ENCODE peak calls at places on chromosomes 16 and 17, in five cellular contexts. B, S, F, U and Z are unnamed samples.

GRCh38 chr17:28524476-28525415 is 18.6 kb downstream of the FOXN1 start:
- DNase-seq in B (peak; percentile 73), S (no peak), F (peak; percentile 56), U (peak; percentile 80), Z (peak; percentile 49)

GRCh38 chr16:21277927-21278706 is at the start of gene CRYM:
- DNase-seq in B (peak; percentile 68), S (peak; percentile 92), F (peak; percentile 82), U (peak; percentile 83), Z (no peak)

GRCh38 chr17:182164-182751 is 808 bp upstream of the DOC2B start:
- DNase-seq in B (peak; percentile 47), S (no peak), F (no peak), U (peak; percentile 83), Z (peak; percentile 23)

GRCh38 chr17:79054200-79054599 is 20.4 kb upstream of the ENGASE start:
- DNase-seq in B (no peak), S (no peak), F (no peak), U (no peak), Z (no peak)

GRCh38 chr17:48642059-48642842 is 16.1 kb upstream of the HOXB9 start:
- DNase-seq in B (no peak), S (peak; percentile 94), F (peak; percentile 55), U (no peak), Z (no peak)

GRCh38 chr17:68288375-68288774 is 2.6 kb downstream of the SLC16A6 start:
- DNase-seq in B (no peak), S (no peak), F (no peak), U (no peak), Z (no peak)

GRCh38 chr16:4328580-4329353 is 12.9 kb downstream of the GLIS2 start:
- DNase-seq in B (no peak), S (no peak), F (no peak), U (peak; percentile 67), Z (no peak)

GRCh38 chr17:34246872-34247271 is 8.2 kb upstream of the CCL2 start:
- DNase-seq in B (no peak), S (no peak), F (no peak), U (no peak), Z (no peak)

GRCh38 chr17:69551212-69552010 is 136.9 kb downstream of the MAP2K6 start:
- DNase-seq in B (no peak), S (no peak), F (no peak), U (no peak), Z (peak; percentile 21)

GRCh38 chr17:17511971-17512858 is 16.0 kb upstream of the RASD1 start:
- DNase-seq in B (no peak), S (no peak), F (peak; percentile 54), U (no peak), Z (peak; percentile 82)

GRCh38 chr16:19307587-19308241 is 22.2 kb downstream of the CLEC19A start:
- DNase-seq in B (no peak), S (peak; percentile 89), F (no peak), U (no peak), Z (no peak)

GRCh38 chr16:593406-593805 is 3.5 kb downstream of the RAB40C start:
- DNase-seq in B (no peak), S (no peak), F (no peak), U (no peak), Z (no peak)

GRCh38 chr16:3413730-3414379 is 12.8 kb downstream of the ZNF174 start:
- DNase-seq in B (no peak), S (peak; percentile 58), F (no peak), U (no peak), Z (no peak)

GRCh38 chr16:67431805-67432476 is 1.0 kb downstream of the HSD11B2 start:
- DNase-seq in B (no peak), S (peak; percentile 75), F (no peak), U (no peak), Z (no peak)

GRCh38 chr17:66715745-66716156 is 119.2 kb upstream of the CACNG5 start:
- DNase-seq in B (no peak), S (peak; percentile 75), F (peak; percentile 89), U (no peak), Z (peak; percentile 62)

GRCh38 chr16:19718624-19718965 is 524 bp downstream of the IQCK start:
- DNase-seq in B (no peak), S (no peak), F (peak; percentile 25), U (no peak), Z (no peak)

GRCh38 chr16:64696872-64697271 is 425.0 kb downstream of the CDH11 start:
- DNase-seq in B (no peak), S (no peak), F (no peak), U (no peak), Z (no peak)

GRCh38 chr17:78933025-78933958 is 8.1 kb upstream of the TIMP2 start:
- DNase-seq in B (peak; percentile 64), S (no peak), F (peak; percentile 99), U (no peak), Z (peak; percentile 99)

GRCh38 chr16:15766918-15767317 is 89.9 kb downstream of the MYH11 start:
- DNase-seq in B (no peak), S (no peak), F (no peak), U (no peak), Z (no peak)

GRCh38 chr17:9810100-9810949 is 11.6 kb downstream of the GSG1L2 start:
- DNase-seq in B (no peak), S (no peak), F (no peak), U (no peak), Z (no peak)

GRCh38 chr16:25219070-25219737 is 2.5 kb downstream of the AQP8 start:
- DNase-seq in B (no peak), S (no peak), F (no peak), U (no peak), Z (no peak)

GRCh38 chr17:57286372-57287105 is 30.2 kb downstream of the MSI2 start:
- DNase-seq in B (no peak), S (no peak), F (no peak), U (no peak), Z (peak; percentile 12)

GRCh38 chr17:72363336-72363620 is 242.5 kb downstream of the SOX9 start:
- DNase-seq in B (no peak), S (no peak), F (no peak), U (no peak), Z (no peak)

GRCh38 chr17:18999911-19000310 is 4.7 kb downstream of the FAM83G start:
- DNase-seq in B (no peak), S (no peak), F (no peak), U (no peak), Z (no peak)
- TF ChIP-seq CTCF in B (no peak), S (no peak), F (no peak), U (no peak), Z (no peak)

GRCh38 chr16:55039042-55039441 is 108.4 kb downstream of the IRX5 start:
- DNase-seq in B (no peak), S (peak; percentile 23), F (no peak), U (no peak), Z (no peak)

GRCh38 chr16:55040366-55041086 is 109.9 kb downstream of the IRX5 start:
- DNase-seq in B (no peak), S (no peak), F (no peak), U (no peak), Z (no peak)

GRCh38 chr16:55041540-55042234 is 111.0 kb downstream of the IRX5 start:
- DNase-seq in B (no peak), S (no peak), F (no peak), U (no peak), Z (no peak)

GRCh38 chr16:55039931-55040330 is 109.3 kb downstream of the IRX5 start:
- DNase-seq in B (no peak), S (peak; percentile 25), F (no peak), U (no peak), Z (no peak)

GRCh38 chr16:55039511-55039910 is 108.8 kb downstream of the IRX5 start:
- DNase-seq in B (no peak), S (peak; percentile 7), F (no peak), U (no peak), Z (no peak)
- H3K4me3 ChIP-seq in B (no peak overlapping the region), S (no peak overlapping the region), F (no peak overlapping the region), U (no peak overlapping the region), Z (no peak overlapping the region)

GRCh38 chr17:27382025-27382424 is 74.2 kb upstream of the KSR1 start:
- DNase-seq in B (no peak), S (peak; percentile 30), F (no peak), U (no peak), Z (no peak)

GRCh38 chr17:27384721-27385120 is 71.5 kb upstream of the KSR1 start:
- DNase-seq in B (no peak), S (no peak), F (no peak), U (no peak), Z (no peak)

GRCh38 chr17:27385626-27386025 is 70.6 kb upstream of the KSR1 start:
- DNase-seq in B (no peak), S (peak; percentile 22), F (no peak), U (no peak), Z (no peak)

GRCh38 chr17:27386206-27387075 is 69.8 kb upstream of the KSR1 start:
- DNase-seq in B (no peak), S (peak; percentile 30), F (no peak), U (no peak), Z (no peak)

DNA sequence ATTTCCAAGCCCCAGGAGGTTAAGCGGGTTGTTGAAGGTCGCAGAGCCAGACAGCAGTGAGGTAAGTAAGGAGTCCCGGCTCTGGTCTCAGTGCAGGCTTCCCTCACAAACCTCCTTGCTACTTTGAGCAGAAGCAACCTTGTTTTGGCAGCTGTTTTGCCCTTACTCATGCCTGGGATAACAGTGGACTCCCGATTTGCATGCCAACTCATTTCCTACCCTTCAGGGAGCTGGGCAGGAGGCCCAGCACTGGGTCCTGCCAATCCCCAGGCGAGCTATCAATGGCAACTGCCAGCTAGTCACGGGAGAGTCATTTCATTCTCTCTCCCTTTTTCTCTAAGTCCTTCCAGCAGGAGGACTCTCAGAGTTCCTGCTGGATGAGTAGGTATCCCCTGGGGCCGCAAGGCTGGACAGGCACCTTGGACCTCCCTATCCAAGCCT is 72.0 kb upstream of the KSR1 start:
- DNase-seq in B (no peak), S (peak; percentile 58), F (peak; percentile 44), U (no peak), Z (peak; percentile 54)
- TF ChIP-seq CTCF in B (no peak), S (no peak), F (no peak), U (no peak), Z (no peak)

GRCh38 chr16:87334611-87335305 is 17.6 kb upstream of the C16orf95 start:
- DNase-seq in B (no peak), S (no peak), F (no peak), U (no peak), Z (no peak)
- H3K4me3 ChIP-seq in B (no peak overlapping the region), S (no peak overlapping the region), F (no peak overlapping the region), U (no peak overlapping the region), Z (no peak overlapping the region)

DNA sequence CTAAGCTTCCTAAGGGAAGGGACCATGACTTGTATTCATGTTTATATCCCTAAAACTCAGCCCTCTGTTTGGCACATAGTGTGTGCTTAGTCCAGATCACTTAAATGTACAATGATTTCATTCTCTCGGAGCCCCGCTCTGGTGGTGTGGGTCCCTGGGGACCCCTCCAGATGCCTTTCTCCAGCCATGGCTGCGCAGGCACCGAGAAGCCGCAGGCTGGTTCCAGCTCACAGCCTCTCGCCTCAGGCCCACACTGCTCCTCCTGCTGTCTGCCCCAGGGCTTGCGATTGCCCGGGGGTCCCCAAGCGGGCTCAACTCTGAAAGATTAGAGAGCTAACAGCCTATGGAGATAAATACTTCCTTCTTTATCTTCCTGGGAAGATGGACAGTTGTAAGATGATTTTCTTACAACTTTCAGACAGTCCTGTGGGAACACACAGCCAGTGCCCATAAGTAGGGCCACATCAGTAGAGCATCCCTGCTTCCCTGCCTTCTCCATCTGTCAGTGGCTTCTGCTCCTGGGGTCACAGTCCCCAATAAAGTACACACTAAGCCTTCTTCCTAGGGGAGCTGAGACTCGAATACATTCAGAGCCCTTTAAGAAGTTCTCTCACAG is 66.2 kb downstream of the CENPV start:
- DNase-seq in B (no peak), S (peak; percentile 69), F (no peak), U (no peak), Z (peak; percentile 36)
- TF ChIP-seq CTCF in B (no peak), S (peak; percentile 55), F (no peak), U (peak; percentile 7), Z (peak; percentile 35)